ENCODE peak calls at places on chromosomes 3 and 15, in eight cellular contexts. K is HL-60; E is H1; L is mesenchymal stem cell; V is PC-3; O is tibial nerve; P is kidney; H is CD8-positive, alpha-beta T cell. X is an unnamed sample.

GRCh38 chr3:31048143-31048542 is 153.7 kb upstream of the GADL1 start:
- DNase-seq in K (no peak), E (no peak), L (no peak), V (peak; percentile 51), O (no peak), P (no peak), H (no peak), X (no peak)

GRCh38 chr3:168096210-168096795 is 579 bp upstream of the GOLIM4 start:
- DNase-seq in K (peak; percentile 84), E (no peak), L (peak; percentile 97), V (peak; percentile 87), O (peak; percentile 78), P (peak; percentile 81), H (no peak), X (no peak)

GRCh38 chr3:72186485-72186864 is 401.5 kb upstream of the PROK2 start:
- DNase-seq in K (no peak), E (no peak), L (peak; percentile 18), V (peak; percentile 39), O (no peak), P (no peak), H (no peak), X (no peak)

GRCh38 chr3:46449755-46450552 is 14.8 kb downstream of the LTF start:
- DNase-seq in K (no peak), E (no peak), L (no peak), V (peak; percentile 43), O (no peak), P (no peak), H (no peak), X (no peak)

GRCh38 chr15:31858026-31858425 is 172.3 kb upstream of the CHRNA7 start:
- DNase-seq in K (no peak), E (no peak), L (no peak), V (no peak), O (no peak), P (no peak), H (no peak), X (no peak)

GRCh38 chr3:101857279-101857678 is 8.0 kb downstream of the NFKBIZ start:
- DNase-seq in K (no peak), E (no peak), L (peak; percentile 39), V (no peak), O (no peak), P (no peak), H (no peak), X (no peak)

GRCh38 chr3:38404286-38404685 is 49.4 kb upstream of the ACVR2B start:
- DNase-seq in K (no peak), E (no peak), L (peak; percentile 75), V (peak; percentile 57), O (no peak), P (no peak), H (no peak), X (no peak)

GRCh38 chr3:195093731-195094130 is 177.2 kb downstream of the XXYLT1 start:
- DNase-seq in K (no peak), E (no peak), L (no peak), V (no peak), O (no peak), P (peak; percentile 53), H (no peak), X (no peak)

GRCh38 chr15:67758610-67759300 is 66.6 kb upstream of the SKOR1 start:
- DNase-seq in K (no peak), E (no peak), L (no peak), V (no peak), O (no peak), P (no peak), H (no peak), X (no peak)

GRCh38 chr3:159586587-159587202 is 401.9 kb upstream of the IL12A start:
- DNase-seq in K (no peak), E (peak; percentile 41), L (peak; percentile 28), V (peak; percentile 71), O (no peak), P (no peak), H (no peak), X (no peak)

GRCh38 chr3:67661079-67661478 is 6.7 kb upstream of the SUCLG2 start:
- DNase-seq in K (no peak), E (no peak), L (no peak), V (no peak), O (no peak), P (no peak), H (no peak), X (no peak)

GRCh38 chr15:35740761-35741160 is 194.8 kb upstream of the DPH6 start:
- DNase-seq in K (no peak), E (no peak), L (no peak), V (no peak), O (no peak), P (no peak), H (no peak), X (no peak)

GRCh38 chr15:24877174-24877573 is 77.6 kb upstream of the SNRPN start:
- DNase-seq in K (no peak), E (no peak), L (no peak), V (peak; percentile 35), O (no peak), P (no peak), H (no peak), X (no peak)

GRCh38 chr3:172591876-172592771 is 68.9 kb upstream of the TNFSF10 start:
- DNase-seq in K (peak; percentile 52), E (no peak), L (peak; percentile 25), V (no peak), O (no peak), P (no peak), H (peak; percentile 45), X (peak; percentile 73)

GRCh38 chr3:192835818-192836468 is 81.7 kb downstream of the MB21D2 start:
- DNase-seq in K (no peak), E (no peak), L (peak; percentile 93), V (no peak), O (no peak), P (no peak), H (no peak), X (no peak)

GRCh38 chr3:72200332-72200731 is 415.4 kb upstream of the PROK2 start:
- DNase-seq in K (no peak), E (no peak), L (no peak), V (no peak), O (no peak), P (no peak), H (no peak), X (no peak)

GRCh38 chr3:124467980-124468902 is 262.0 kb upstream of the UMPS start:
- DNase-seq in K (peak; percentile 18), E (peak; percentile 50), L (peak; percentile 56), V (peak; percentile 80), O (peak; percentile 10), P (peak; percentile 76), H (no peak), X (no peak)

GRCh38 chr3:103440539-103441113 is 1005.8 kb downstream of the ZPLD1 start:
- DNase-seq in K (no peak), E (no peak), L (peak; percentile 28), V (peak; percentile 46), O (no peak), P (no peak), H (no peak), X (no peak)

GRCh38 chr15:92653836-92654524 is 1.6 kb downstream of the FAM174B start:
- DNase-seq in K (no peak), E (no peak), L (peak; percentile 12), V (peak; percentile 69), O (no peak), P (no peak), H (no peak), X (no peak)

GRCh38 chr3:15795563-15796308 is 2.0 kb downstream of the ANKRD28 start:
- DNase-seq in K (peak; percentile 39), E (no peak), L (peak; percentile 84), V (peak; percentile 53), O (no peak), P (no peak), H (no peak), X (peak; percentile 61)

GRCh38 chr3:128368626-128369025 is 98.1 kb downstream of the DNAJB8 start:
- DNase-seq in K (no peak), E (no peak), L (no peak), V (no peak), O (no peak), P (peak; percentile 59), H (no peak), X (no peak)

GRCh38 chr15:33292718-33293307 is 18.0 kb upstream of the RYR3 start:
- DNase-seq in K (peak; percentile 43), E (no peak), L (peak; percentile 57), V (peak; percentile 82), O (peak; percentile 76), P (no peak), H (peak; percentile 4), X (peak; percentile 5)

GRCh38 chr3:164460851-164461250 is 617.4 kb downstream of the SI start:
- DNase-seq in K (no peak), E (no peak), L (peak; percentile 52), V (no peak), O (no peak), P (no peak), H (no peak), X (no peak)
- H3K27ac ChIP-seq in K (no peak overlapping the region), E (no peak overlapping the region), L (peak overlapping the region; percentile 80), V (no peak overlapping the region), O (no peak overlapping the region), P (no peak overlapping the region), H (no peak overlapping the region), X (no peak overlapping the region)

DNA sequence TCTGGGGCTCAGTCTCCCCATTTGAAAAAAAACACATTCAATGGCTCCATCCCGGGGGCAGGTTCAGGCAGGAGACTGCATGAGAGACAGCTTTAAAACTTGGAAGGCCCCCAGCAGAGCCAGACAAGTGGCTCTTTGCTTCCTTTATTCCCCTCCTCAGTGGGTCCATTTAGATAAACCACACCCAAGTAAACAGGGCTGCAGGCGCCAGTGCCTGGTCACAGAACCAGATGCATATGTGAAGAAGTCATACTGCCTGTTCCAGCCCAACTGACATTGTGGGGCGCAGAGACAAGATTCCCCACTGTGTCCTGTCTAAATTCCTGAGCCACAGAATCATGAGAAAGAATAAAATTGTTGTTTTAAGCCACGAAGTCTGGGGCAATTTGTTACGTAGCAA is 9.0 kb downstream of the FBN1 start:
- DNase-seq in K (no peak), E (no peak), L (no peak), V (no peak), O (no peak), P (no peak), H (no peak), X (no peak)
- H3K4me3 ChIP-seq in K (no peak overlapping the region), E (no peak overlapping the region), L (no peak overlapping the region), V (no peak overlapping the region), O (no peak overlapping the region), P (no peak overlapping the region), H (no peak overlapping the region), X (no peak overlapping the region)

DNA sequence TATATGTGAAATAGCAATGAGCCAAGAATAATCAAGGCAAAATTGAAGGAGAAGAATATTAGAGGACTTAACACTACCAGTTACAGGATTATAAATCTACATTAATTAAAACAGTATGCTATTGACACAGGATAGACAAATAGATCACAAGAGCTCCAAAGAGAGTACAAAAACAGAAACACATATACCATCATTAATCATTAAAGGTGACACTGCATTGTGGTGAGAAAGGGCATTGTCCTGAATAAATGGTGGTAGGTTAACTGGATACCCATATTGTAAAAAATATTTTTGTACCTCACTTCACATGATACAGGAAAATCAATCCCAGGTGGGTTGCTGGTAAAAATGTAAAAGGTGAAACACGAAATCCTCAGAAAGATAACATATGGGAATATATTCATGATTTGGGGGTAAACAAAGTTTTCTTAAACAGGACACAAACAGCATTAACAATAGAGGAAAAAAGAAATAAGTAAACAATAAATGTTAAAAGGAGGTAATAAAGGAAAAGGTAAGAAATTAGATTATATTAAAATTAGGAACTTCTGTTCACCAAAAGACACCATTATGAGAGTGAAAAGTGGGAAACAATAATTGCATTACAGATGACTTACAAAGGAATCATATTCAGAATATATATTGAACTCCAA is 145.2 kb downstream of the THRB start:
- DNase-seq in K (no peak), E (no peak), L (no peak), V (no peak), O (no peak), P (no peak), H (no peak), X (no peak)
- H3K27ac ChIP-seq in K (no peak overlapping the region), E (no peak overlapping the region), L (no peak overlapping the region), V (no peak overlapping the region), O (no peak overlapping the region), P (no peak overlapping the region), H (no peak overlapping the region), X (no peak overlapping the region)

GRCh38 chr3:17967953-17968352 is 225.5 kb upstream of the TBC1D5 start:
- DNase-seq in K (no peak), E (no peak), L (no peak), V (no peak), O (no peak), P (no peak), H (no peak), X (no peak)
- H3K4me3 ChIP-seq in K (no peak overlapping the region), E (no peak overlapping the region), L (no peak overlapping the region), V (no peak overlapping the region), O (no peak overlapping the region), P (no peak overlapping the region), H (no peak overlapping the region), X (no peak overlapping the region)

X was measured in CD4-positive, alpha-beta memory T cell.